ENCODE peak calls at places on chromosomes 3 and 15, in six cellular contexts. J is GM12865, C is heart left ventricle, N is cardiac fibroblast, S is AG09319, W is lower lobe of right lung. A is an unnamed sample.

GRCh38 chr3:32420138-32420981 is 28.7 kb downstream of the CMTM7 start:
- DNase-seq in N (peak; percentile 65), J (peak; percentile 79), S (no peak), W (no peak), C (no peak), A (peak; percentile 78)

GRCh38 chr3:86787091-86787490 is 203.9 kb downstream of the VGLL3 start:
- DNase-seq in J (no peak), W (no peak), S (no peak), C (no peak), N (peak; percentile 85), A (no peak)

GRCh38 chr3:67357610-67358458 is 296.6 kb downstream of the SUCLG2 start:
- DNase-seq in W (no peak), J (peak; percentile 26), S (no peak), N (peak; percentile 49), C (no peak), A (peak; percentile 28)

GRCh38 chr3:149181179-149181578 is 40.5 kb downstream of the CP start:
- DNase-seq in S (no peak), C (no peak), J (no peak), W (no peak), N (no peak), A (no peak)

GRCh38 chr3:186003610-186004009 is 65.8 kb upstream of the TRA2B start:
- DNase-seq in C (no peak), S (no peak), J (peak; percentile 62), W (no peak), N (no peak), A (peak; percentile 42)

GRCh38 chr15:57019496-57020160 is 101.2 kb downstream of the TCF12 start:
- DNase-seq in N (peak; percentile 70), C (peak; percentile 59), J (no peak), W (no peak), S (no peak), A (no peak)

GRCh38 chr15:52527898-52528464 is 699 bp downstream of the MYO5A start:
- DNase-seq in N (peak; percentile 32), W (no peak), J (peak; percentile 45), C (no peak), S (no peak), A (peak; percentile 50)

GRCh38 chr15:100536733-100537132 is 8.0 kb upstream of the CERS3 start:
- DNase-seq in S (no peak), J (no peak), C (no peak), W (no peak), N (no peak), A (no peak)

GRCh38 chr3:149589332-149589731 is 68.5 kb downstream of the WWTR1 start:
- DNase-seq in C (no peak), J (no peak), S (no peak), N (peak; percentile 80), W (no peak), A (no peak)

GRCh38 chr15:78243491-78243941 is 9.2 kb upstream of the ACSBG1 start:
- DNase-seq in W (no peak), N (peak; percentile 22), J (no peak), C (peak; percentile 68), S (no peak), A (no peak)

GRCh38 chr3:41987627-41988026 is 25.7 kb upstream of the ULK4 start:
- DNase-seq in J (no peak), S (no peak), N (no peak), W (no peak), C (no peak), A (no peak)

GRCh38 chr3:49255112-49255511 is 21.9 kb downstream of the C3orf62 start:
- DNase-seq in J (peak; percentile 47), S (no peak), W (no peak), C (no peak), N (no peak), A (no peak)

GRCh38 chr15:25763206-25763880 is 99.8 kb downstream of the ATP10A start:
- DNase-seq in S (no peak), J (no peak), C (no peak), N (no peak), W (no peak), A (no peak)

GRCh38 chr3:118705827-118706226 is 328.8 kb downstream of the IGSF11 start:
- DNase-seq in N (no peak), W (no peak), J (no peak), S (no peak), C (no peak), A (no peak)

GRCh38 chr3:183777016-183777618 is 48.3 kb downstream of the MAP6D1 start:
- DNase-seq in N (no peak), C (no peak), S (peak; percentile 48), J (no peak), W (no peak), A (no peak)

GRCh38 chr3:174859756-174860155 is 622 bp downstream of the NAALADL2 start:
- DNase-seq in N (no peak), J (no peak), W (no peak), C (no peak), S (no peak), A (no peak)

GRCh38 chr3:120983841-120984240 is 75.8 kb downstream of the STXBP5L start:
- DNase-seq in W (no peak), C (no peak), J (no peak), N (peak; percentile 33), S (no peak), A (no peak)

GRCh38 chr3:26652157-26652556 is 29.6 kb downstream of the LRRC3B start:
- DNase-seq in S (no peak), N (no peak), C (peak; percentile 66), J (no peak), W (no peak), A (no peak)

GRCh38 chr15:31278544-31279220 is 48.0 kb upstream of the KLF13 start:
- DNase-seq in N (no peak), S (no peak), W (no peak), C (no peak), J (no peak), A (peak; percentile 6)

GRCh38 chr15:31278056-31278445 is 48.6 kb upstream of the KLF13 start:
- DNase-seq in W (no peak), N (no peak), S (no peak), J (no peak), C (no peak), A (peak; percentile 8)

GRCh38 chr15:31280831-31281216 is 45.8 kb upstream of the KLF13 start:
- DNase-seq in N (no peak), J (no peak), C (no peak), W (no peak), S (no peak), A (no peak)

GRCh38 chr15:31279221-31280036 is 47.2 kb upstream of the KLF13 start:
- DNase-seq in S (no peak), J (no peak), N (no peak), W (no peak), C (no peak), A (peak; percentile 16)

GRCh38 chr15:31280037-31280830 is 46.4 kb upstream of the KLF13 start:
- DNase-seq in S (no peak), N (no peak), C (no peak), J (no peak), W (no peak), A (no peak)
- TF ChIP-seq CTCF in S (no peak), N (no peak), C (no peak), J (no peak), W (no peak), A (no peak)

DNA sequence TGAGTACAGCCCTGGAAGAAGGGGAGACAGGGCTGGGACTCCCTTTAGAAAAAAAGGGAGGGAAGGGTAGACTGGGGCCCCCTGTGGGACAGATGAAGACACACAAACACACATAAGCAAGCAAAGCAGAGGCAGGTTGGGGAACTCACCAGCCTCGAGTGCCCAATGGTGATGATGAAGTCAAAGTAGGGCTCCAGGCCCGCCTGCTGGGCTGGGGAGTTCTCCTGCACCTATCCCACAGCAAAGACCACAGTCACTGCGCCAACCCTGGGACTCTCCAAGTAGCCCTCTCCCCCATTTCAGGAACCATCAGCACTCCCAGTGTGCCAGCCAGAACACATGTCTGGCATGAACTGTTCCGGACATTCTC is 4.1 kb downstream of the GORASP1 start:
- DNase-seq in C (no peak), W (no peak), J (no peak), S (no peak), N (no peak), A (no peak)
- TF ChIP-seq CTCF in C (no peak), W (no peak), J (peak; percentile 10), S (no peak), N (peak; percentile 7), A (no peak)

DNA sequence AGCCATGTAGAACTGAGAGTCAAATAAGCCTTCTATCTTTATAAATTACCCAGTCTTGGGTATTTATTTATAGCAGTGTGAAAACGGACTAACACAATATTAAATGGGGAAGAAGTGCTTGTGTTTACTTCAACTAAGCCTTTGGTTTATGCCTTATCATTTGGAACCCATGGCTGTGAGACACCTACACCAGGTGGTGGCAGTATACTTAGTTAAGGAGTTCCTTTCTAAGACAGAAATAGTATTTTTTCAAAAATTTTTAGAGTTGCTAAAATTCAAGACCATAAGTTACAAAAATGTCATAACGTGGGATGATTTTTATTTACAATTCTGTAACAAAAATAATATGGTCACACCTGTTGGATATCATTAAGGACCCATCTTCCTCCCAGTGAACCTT is 354.5 kb upstream of the SOX14 start:
- DNase-seq in W (no peak), N (no peak), J (peak; percentile 18), C (no peak), S (no peak), A (no peak)
- TF ChIP-seq CTCF in W (no peak), N (no peak), J (peak; percentile 9), C (no peak), S (no peak), A (no peak)

GRCh38 chr15:74837482-74837881 is 5.5 kb downstream of the ULK3 start:
- DNase-seq in N (no peak), C (no peak), S (no peak), J (no peak), W (no peak), A (no peak)
- TF ChIP-seq CTCF in N (no peak), C (no peak), S (no peak), J (no peak), W (no peak), A (no peak)

GRCh38 chr3:126845910-126846309 is 137.0 kb upstream of the PLXNA1 start:
- DNase-seq in J (no peak), N (no peak), S (no peak), C (no peak), W (no peak), A (no peak)
- TF ChIP-seq CTCF in J (no peak), N (no peak), S (no peak), C (no peak), W (no peak), A (no peak)

GRCh38 chr3:114307841-114308228 is 14.0 kb downstream of the TIGIT start:
- DNase-seq in W (no peak), J (peak; percentile 42), C (no peak), S (no peak), N (no peak), A (no peak)
- TF ChIP-seq CTCF in W (no peak), J (no peak), C (no peak), S (no peak), N (no peak), A (no peak)

GRCh38 chr3:25576836-25577454 is 87.8 kb downstream of the TOP2B start:
- DNase-seq in S (no peak), J (no peak), N (no peak), C (no peak), W (no peak), A (no peak)
- TF ChIP-seq CTCF in S (no peak), J (no peak), N (no peak), C (no peak), W (no peak), A (no peak)

DNA sequence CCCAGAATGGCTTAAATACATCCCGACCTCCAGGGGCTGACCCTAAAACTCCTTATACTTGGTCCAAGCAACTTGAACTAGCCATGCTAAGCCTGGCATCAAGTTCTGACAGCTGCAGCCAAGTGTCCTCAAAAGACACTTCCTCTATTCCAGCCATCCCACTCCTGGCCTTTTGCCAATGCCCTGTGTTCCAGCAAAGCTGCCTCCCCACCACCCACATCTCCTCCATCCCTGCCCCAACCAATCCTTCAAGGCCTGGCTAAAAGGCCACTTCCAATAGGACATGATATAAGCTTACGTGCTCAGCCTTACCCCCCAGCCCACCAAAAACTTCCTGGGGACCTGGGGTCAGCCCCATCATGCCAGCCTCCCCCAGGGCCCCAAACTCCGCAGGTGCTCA is 40.9 kb downstream of the SEMA3G start:
- DNase-seq in S (no peak), W (no peak), N (no peak), C (peak; percentile 53), J (no peak), A (no peak)
- TF ChIP-seq CTCF in S (no peak), W (no peak), N (no peak), C (no peak), J (no peak), A (no peak)